ENCODE peak calls at places on chromosomes 5 and 9, in eight cellular contexts. Z is WTC11, C is GM20000, O is cardiac fibroblast, I is AG10803, T is endothelial cell, G is foreskin fibroblast, N is fibroblast of mammary gland. K is an unnamed sample.

GRCh38 chr9:79858509-79858908 is 286.7 kb downstream of the TLE4 start:
- DNase-seq in Z (no peak), C (no peak), O (peak), I (peak), T (no peak), G (peak), N (peak), K (no peak)

GRCh38 chr5:175590471-175590881 is 67.4 kb upstream of the HRH2 start:
- DNase-seq in Z (no peak), C (no peak), O (peak), I (peak), T (no peak), G (peak), N (peak), K (no peak)

GRCh38 chr5:127184841-127185240 is 105.8 kb upstream of the MEGF10 start:
- DNase-seq in Z (no peak), C (no peak), O (no peak), I (peak), T (no peak), G (peak), N (peak), K (no peak)

GRCh38 chr5:61447780-61448495 is 115.9 kb downstream of the ZSWIM6 start:
- DNase-seq in Z (no peak), C (no peak), O (no peak), I (no peak), T (no peak), G (no peak), N (no peak), K (no peak)

GRCh38 chr9:89073397-89073796 is 82.1 kb downstream of the S1PR3 start:
- DNase-seq in Z (no peak), C (no peak), O (no peak), I (no peak), T (no peak), G (no peak), N (no peak), K (no peak)

GRCh38 chr5:87410941-87411340 is 1.8 kb downstream of the CCNH start:
- DNase-seq in Z (no peak), C (no peak), O (peak), I (peak), T (no peak), G (peak), N (peak), K (no peak)

GRCh38 chr9:38280251-38280800 is 112.2 kb upstream of the ALDH1B1 start:
- DNase-seq in Z (no peak), C (no peak), O (no peak), I (no peak), T (no peak), G (no peak), N (no peak), K (no peak)

GRCh38 chr5:136337788-136338187 is 27.6 kb downstream of the TRPC7 start:
- DNase-seq in Z (no peak), C (no peak), O (no peak), I (no peak), T (no peak), G (no peak), N (no peak), K (no peak)

GRCh38 chr9:19920401-19920800 is 131.6 kb upstream of the SLC24A2 start:
- DNase-seq in Z (no peak), C (no peak), O (no peak), I (no peak), T (no peak), G (no peak), N (no peak), K (no peak)

GRCh38 chr5:166551384-166551783 is 1740.1 kb upstream of the WWC1 start:
- DNase-seq in Z (no peak), C (no peak), O (peak), I (no peak), T (no peak), G (no peak), N (peak), K (no peak)

GRCh38 chr9:119026120-119026519 is 343.1 kb downstream of the BRINP1 start:
- DNase-seq in Z (no peak), C (no peak), O (no peak), I (peak), T (no peak), G (peak), N (peak), K (no peak)

GRCh38 chr5:96708600-96708999 is 46.4 kb downstream of the CAST start:
- DNase-seq in Z (no peak), C (no peak), O (no peak), I (no peak), T (no peak), G (no peak), N (no peak), K (no peak)

GRCh38 chr5:172864747-172865146 is 30.7 kb downstream of the ERGIC1 start:
- DNase-seq in Z (no peak), C (no peak), O (no peak), I (peak), T (no peak), G (peak), N (peak), K (no peak)

GRCh38 chr5:13248236-13248635 is 696.3 kb downstream of the DNAH5 start:
- DNase-seq in Z (no peak), C (no peak), O (peak), I (no peak), T (no peak), G (no peak), N (no peak), K (no peak)

GRCh38 chr5:657570-657969 is 35.6 kb downstream of the TPPP start:
- DNase-seq in Z (no peak), C (no peak), O (peak), I (peak), T (no peak), G (peak), N (peak), K (no peak)

GRCh38 chr9:36598281-36598680 is 25.6 kb downstream of the MELK start:
- DNase-seq in Z (no peak), C (no peak), O (peak), I (peak), T (no peak), G (peak), N (peak), K (no peak)

GRCh38 chr5:111653408-111653807 is 103.6 kb downstream of the NREP start:
- DNase-seq in Z (no peak), C (no peak), O (no peak), I (no peak), T (no peak), G (no peak), N (no peak), K (no peak)

GRCh38 chr5:179393078-179393477 is 47.8 kb upstream of the ADAMTS2 start:
- DNase-seq in Z (no peak), C (no peak), O (peak), I (peak), T (no peak), G (peak), N (peak), K (no peak)

GRCh38 chr5:172602712-172603289 is 38.3 kb upstream of the NEURL1B start:
- DNase-seq in Z (no peak), C (no peak), O (no peak), I (no peak), T (no peak), G (peak), N (peak), K (no peak)

GRCh38 chr5:142059304-142059940 is 46.6 kb upstream of the GNPDA1 start:
- DNase-seq in Z (peak), C (no peak), O (peak), I (peak), T (no peak), G (peak), N (peak), K (no peak)

GRCh38 chr5:171595801-171596231 is 176.4 kb downstream of the FGF18 start:
- DNase-seq in Z (no peak), C (no peak), O (peak), I (peak), T (no peak), G (peak), N (peak), K (no peak)

GRCh38 chr9:16348531-16348930 is 521.9 kb downstream of the BNC2 start:
- DNase-seq in Z (no peak), C (no peak), O (no peak), I (no peak), T (no peak), G (no peak), N (no peak), K (no peak)

GRCh38 chr9:131500377-131500776 is 2.3 kb upstream of the POMT1 start:
- DNase-seq in Z (no peak), C (no peak), O (no peak), I (no peak), T (no peak), G (no peak), N (no peak), K (no peak)

DNA sequence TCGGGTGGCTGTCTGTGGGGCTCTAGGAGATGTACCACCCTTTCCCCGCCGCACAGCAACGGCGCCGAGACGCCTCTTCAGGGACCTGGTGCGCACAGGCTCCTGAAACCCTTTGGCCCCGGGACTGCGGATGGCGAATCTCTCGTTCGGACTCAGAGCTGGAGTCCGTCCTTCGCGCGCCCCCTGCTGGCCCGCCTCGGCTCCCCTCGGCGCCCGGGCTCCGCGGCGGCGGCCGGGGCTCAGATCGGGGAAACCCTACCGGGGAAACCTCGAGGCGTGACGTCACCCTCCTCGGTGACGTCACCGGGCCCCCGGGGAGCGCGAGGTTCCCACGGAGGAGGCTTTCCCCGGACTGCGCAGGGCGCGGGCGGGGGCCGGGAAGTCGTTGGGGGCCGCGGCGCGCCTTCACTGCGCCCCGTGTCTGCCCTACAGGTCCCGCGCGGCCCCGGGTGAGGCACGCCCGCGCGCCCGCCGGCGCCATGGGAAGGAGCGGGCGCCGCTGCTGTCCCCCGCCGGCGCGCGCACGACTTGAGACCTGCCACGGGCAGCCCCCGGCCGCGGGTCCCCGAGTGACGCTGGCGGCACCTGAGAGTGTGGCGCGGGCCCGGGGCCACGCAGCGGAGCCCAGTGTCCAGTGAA is 7.9 kb downstream of the PRR7 start:
- DNase-seq in Z (peak), C (peak), O (peak), I (peak), T (peak), G (peak), N (peak), K (peak)
- TF ChIP-seq CTCF in Z (peak), C (peak), O (peak), I (peak), T (peak), G (peak), N (peak), K (peak)

DNA sequence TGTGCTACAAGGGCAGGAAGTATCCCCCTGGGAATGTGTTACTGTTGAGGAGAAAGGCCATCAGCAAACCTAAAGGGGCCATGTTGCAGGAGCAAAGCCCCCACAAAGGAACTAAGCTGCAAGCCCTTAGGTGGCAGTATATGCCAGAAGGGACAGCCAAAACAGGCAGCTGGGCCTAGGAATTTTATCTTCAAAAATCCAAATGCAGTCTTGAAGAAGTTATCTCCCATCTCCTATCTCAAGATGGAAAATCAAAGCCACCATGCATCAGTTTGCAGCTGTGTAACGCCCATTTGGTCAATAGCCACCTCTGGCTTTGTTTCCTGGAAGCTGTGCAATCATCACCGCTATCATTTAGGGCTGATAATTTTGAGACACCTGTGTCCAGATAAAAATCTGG is 400.3 kb downstream of the ARHGEF28 start:
- DNase-seq in Z (no peak), C (no peak), O (no peak), I (no peak), T (no peak), G (no peak), N (no peak), K (no peak)
- TF ChIP-seq CTCF in Z (no peak), C (no peak), O (no peak), I (no peak), T (no peak), G (no peak), N (no peak), K (no peak)

GRCh38 chr5:147397616-147398015 is 112.3 kb downstream of the DPYSL3 start:
- DNase-seq in Z (peak), C (no peak), O (no peak), I (no peak), T (no peak), G (no peak), N (no peak), K (no peak)
- TF ChIP-seq CTCF in Z (no peak), C (no peak), O (no peak), I (no peak), T (no peak), G (no peak), N (no peak), K (no peak)

GRCh38 chr9:70798018-70798417 is 323.4 kb downstream of the TRPM3 start:
- DNase-seq in Z (no peak), C (no peak), O (no peak), I (no peak), T (no peak), G (no peak), N (no peak), K (no peak)

GRCh38 chr9:70806872-70807271 is 314.5 kb downstream of the TRPM3 start:
- DNase-seq in Z (no peak), C (no peak), O (no peak), I (no peak), T (no peak), G (no peak), N (no peak), K (no peak)

GRCh38 chr9:70802206-70802605 is 319.2 kb downstream of the TRPM3 start:
- DNase-seq in Z (no peak), C (no peak), O (peak), I (peak), T (no peak), G (peak), N (peak), K (no peak)

GRCh38 chr9:70805953-70806352 is 315.5 kb downstream of the TRPM3 start:
- DNase-seq in Z (no peak), C (no peak), O (no peak), I (no peak), T (no peak), G (peak), N (peak), K (no peak)

GRCh38 chr9:70802758-70803436 is 318.5 kb downstream of the TRPM3 start:
- DNase-seq in Z (no peak), C (no peak), O (no peak), I (no peak), T (no peak), G (no peak), N (no peak), K (no peak)
- TF ChIP-seq CTCF in Z (no peak), C (no peak), O (no peak), I (no peak), T (no peak), G (no peak), N (no peak), K (no peak)

K was measured in progenitor cell of endocrine pancreas.